ENCODE peak calls at places on chromosome 3, in ten cellular contexts. E is HT1080; Q is HS-27A; O is LoVo; P is A172; W is amniotic stem cell; M is GM10248; R is fibroblast of mammary gland; V is CD8-positive, alpha-beta memory T cell; I is T-helper 1 cell. L is an unnamed sample.

GRCh38 chr3:142888484-142889262 is at the start of gene PCOLCE2:
- DNase-seq in M (peak), O (peak), Q (peak), P (peak), V (no peak), W (no peak), R (peak), I (no peak), E (peak), L (peak)

GRCh38 chr3:133384331-133385027 is 15.4 kb upstream of the BFSP2 start:
- DNase-seq in R (peak), V (no peak), I (peak), Q (no peak), W (peak), E (peak), O (peak), M (peak), P (peak), L (peak)

GRCh38 chr3:113292933-113293332 is 81.6 kb downstream of the BOC start:
- DNase-seq in M (no peak), V (no peak), R (no peak), I (no peak), P (no peak), E (no peak), Q (no peak), W (no peak), O (no peak), L (no peak)

GRCh38 chr3:124768812-124769211 is 38.6 kb downstream of the UMPS start:
- DNase-seq in I (no peak), V (no peak), M (peak), R (no peak), O (no peak), Q (no peak), P (peak), E (peak), W (no peak), L (no peak)

GRCh38 chr3:170579646-170580045 is 6.2 kb downstream of the SLC7A14 start:
- DNase-seq in I (no peak), O (no peak), Q (no peak), W (no peak), M (no peak), P (no peak), V (no peak), R (no peak), E (no peak), L (no peak)

GRCh38 chr3:42179110-42179725 is 86.8 kb downstream of the CCK start:
- DNase-seq in V (no peak), I (no peak), M (no peak), R (peak), P (peak), W (peak), E (peak), Q (peak), O (peak), L (no peak)

GRCh38 chr3:42195879-42196330 is 70.1 kb downstream of the CCK start:
- DNase-seq in P (no peak), E (no peak), M (peak), O (no peak), V (no peak), Q (no peak), R (no peak), I (no peak), W (no peak), L (no peak)

GRCh38 chr3:3088066-3088465 is 22.1 kb downstream of the IL5RA start:
- DNase-seq in Q (no peak), V (no peak), P (no peak), W (no peak), R (no peak), I (no peak), O (no peak), M (no peak), E (no peak), L (no peak)

GRCh38 chr3:148226246-148226645 is 471.5 kb upstream of the AGTR1 start:
- DNase-seq in I (no peak), V (no peak), Q (no peak), P (no peak), O (no peak), M (no peak), R (no peak), E (no peak), W (no peak), L (no peak)

L was measured in testis.